ENCODE peak calls at places on chromosomes 4 and X, in seven cellular contexts. K is H9, I is H1, Q is mesenchymal stem cell, T is neuronal stem cell, C is mesendoderm, U is trophoblast cell. S is an unnamed sample. For H3K4me1, the result is how much of the 10 kb centered on the place peaks cover.

GRCh38 chrX:153816821-153817220 is 13.5 kb downstream of the PDZD4 start:
- DNase-seq in U (no peak), I (no peak), K (no peak), T (no peak), C (no peak), Q (no peak), S (no peak)

GRCh38 chr4:28010543-28011235 is 1150.0 kb downstream of the STIM2 start:
- DNase-seq in I (no peak), T (no peak), C (no peak), K (no peak), Q (no peak), U (peak), S (peak)

GRCh38 chr4:31023109-31023508 is 302.9 kb downstream of the PCDH7 start:
- DNase-seq in K (no peak), C (no peak), T (no peak), I (no peak), Q (no peak), U (no peak), S (no peak)

GRCh38 chrX:105564536-105564935 is 257.8 kb upstream of the NRK start:
- DNase-seq in I (no peak), U (no peak), Q (peak), C (no peak), T (no peak), K (no peak), S (peak)

GRCh38 chrX:149522914-149523313 is 17.8 kb upstream of the IDS start:
- DNase-seq in K (no peak), I (no peak), C (no peak), Q (no peak), U (no peak), T (no peak), S (no peak)

GRCh38 chr4:123017636-123018390 is 95.4 kb upstream of the NUDT6 start:
- DNase-seq in K (no peak), I (no peak), Q (no peak), T (no peak), C (no peak), U (no peak), S (peak)

GRCh38 chrX:131816551-131817136 is 206.5 kb upstream of the STK26 start:
- DNase-seq in C (no peak), T (no peak), U (peak), Q (no peak), K (no peak), I (no peak), S (peak)

GRCh38 chr4:121998024-121998423 is 46.2 kb upstream of the TRPC3 start:
- DNase-seq in U (no peak), I (no peak), K (peak), Q (no peak), C (peak), T (no peak), S (no peak)

GRCh38 chrX:46310815-46311497 is 234.3 kb downstream of the ZNF674 start:
- DNase-seq in C (no peak), T (no peak), K (no peak), Q (no peak), U (no peak), I (no peak), S (no peak)

GRCh38 chr4:99405433-99406115 is 29.6 kb downstream of the ADH7 start:
- DNase-seq in K (peak), Q (peak), I (peak), T (peak), U (peak), C (peak), S (peak)

DNA sequence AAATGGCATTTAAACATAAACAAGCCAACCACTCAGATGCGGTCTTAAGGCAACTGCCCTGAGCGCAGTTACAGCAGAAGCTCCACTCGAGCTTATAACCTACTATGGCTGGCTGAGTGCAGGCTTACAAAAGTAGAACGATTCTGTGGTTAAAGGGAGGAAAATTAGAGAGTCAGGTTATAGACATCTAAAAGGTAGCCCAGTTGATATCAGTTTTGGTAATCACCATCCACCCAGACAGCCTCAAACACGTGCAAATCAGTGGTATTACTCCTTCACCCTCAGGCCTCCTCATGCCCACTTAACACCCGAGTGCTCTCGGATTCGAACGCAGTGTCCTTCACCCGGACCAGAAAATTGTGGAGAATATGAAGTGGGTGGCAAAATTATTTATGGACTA is 3.1 kb downstream of the LEF1 start:
- DNase-seq in K (no peak), I (no peak), U (no peak), C (no peak), T (no peak), Q (no peak), S (no peak)
- H3K4me1 ChIP-seq in K (under half), I (under half), U (under half), C (under half), T (under half), Q (under half), S (under half)

GRCh38 chrX:1159515-1159914 is 52.9 kb downstream of the CRLF2 start:
- DNase-seq in K (no peak), T (no peak), U (no peak), C (no peak), I (no peak), Q (no peak), S (no peak)

GRCh38 chrX:1165535-1166196 is 46.8 kb downstream of the CRLF2 start:
- DNase-seq in I (no peak), T (no peak), U (peak), Q (peak), C (peak), K (no peak), S (no peak)

GRCh38 chrX:1164322-1165288 is 47.8 kb downstream of the CRLF2 start:
- DNase-seq in K (peak), I (no peak), Q (peak), T (no peak), C (no peak), U (peak), S (no peak)

GRCh38 chrX:1163231-1163630 is 49.2 kb downstream of the CRLF2 start:
- DNase-seq in K (no peak), U (no peak), Q (no peak), C (no peak), T (no peak), I (no peak), S (no peak)

DNA sequence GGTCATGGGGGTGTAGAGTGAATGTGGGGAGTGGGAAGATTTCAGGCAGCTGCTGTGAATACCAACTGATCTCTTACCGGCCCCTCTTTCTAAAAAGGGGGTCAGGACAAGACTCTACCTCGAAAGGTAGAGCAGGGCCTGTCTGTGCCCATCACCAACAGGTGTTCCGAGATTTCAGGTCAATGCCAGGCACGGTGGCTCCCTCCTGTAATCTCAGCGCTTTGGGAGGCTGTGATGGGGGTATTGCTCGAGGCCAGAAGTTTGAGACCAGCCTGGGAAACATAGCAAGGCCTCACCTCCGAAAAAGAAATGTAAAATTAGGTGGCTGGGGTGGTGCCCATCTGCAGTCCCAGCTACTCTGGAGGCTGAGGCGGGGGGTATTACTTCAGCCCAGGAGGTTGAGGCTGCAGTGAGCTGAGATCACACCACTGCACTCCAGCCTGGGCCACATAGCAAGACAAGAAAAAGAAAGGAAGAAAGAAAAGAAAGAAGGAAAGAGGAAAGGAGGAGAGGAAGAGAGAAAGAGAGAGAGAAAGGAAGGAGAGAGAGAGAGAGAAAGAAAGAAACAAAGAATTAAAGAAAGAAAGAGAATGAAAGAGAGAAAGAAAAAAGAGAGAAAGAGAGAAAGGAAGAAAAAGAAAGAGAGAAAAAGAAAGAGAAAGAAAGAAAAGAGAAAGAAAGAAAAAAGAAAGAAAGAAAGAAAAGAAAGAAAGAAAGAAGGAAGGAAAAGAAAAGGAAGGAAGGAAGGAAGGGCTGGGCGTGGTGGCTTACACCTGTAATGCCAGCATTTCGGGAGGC is 50.1 kb downstream of the CRLF2 start:
- DNase-seq in C (no peak), I (no peak), K (no peak), Q (no peak), T (no peak), U (no peak), S (no peak)
- H4K8ac ChIP-seq in C (no peak), I (no peak), K (no peak), Q (no peak), T (no peak), U (no peak), S (no peak)

GRCh38 chr4:126230244-126230643 is 915.5 kb downstream of the FAT4 start:
- DNase-seq in C (no peak), I (no peak), Q (no peak), K (no peak), T (no peak), U (no peak), S (no peak)
- H2BK120ac ChIP-seq in C (no peak), I (no peak), Q (no peak), K (no peak), T (no peak), U (no peak), S (no peak)

GRCh38 chrX:38880460-38880859 is 79.2 kb downstream of the MID1IP1 start:
- DNase-seq in T (no peak), K (no peak), Q (no peak), C (no peak), U (no peak), I (no peak), S (peak)

GRCh38 chrX:38879631-38880220 is 78.5 kb downstream of the MID1IP1 start:
- DNase-seq in C (no peak), Q (no peak), K (no peak), I (no peak), T (no peak), U (no peak), S (no peak)

GRCh38 chrX:38882894-38883620 is 81.8 kb downstream of the MID1IP1 start:
- DNase-seq in K (no peak), Q (peak), U (no peak), C (no peak), I (no peak), T (no peak), S (peak)

GRCh38 chrX:38881727-38882126 is 80.5 kb downstream of the MID1IP1 start:
- DNase-seq in C (no peak), K (no peak), U (no peak), T (no peak), Q (no peak), I (no peak), S (no peak)

GRCh38 chrX:38881066-38881465 is 79.8 kb downstream of the MID1IP1 start:
- DNase-seq in C (no peak), U (no peak), Q (no peak), T (no peak), I (no peak), K (no peak), S (no peak)
- H3K4me1 ChIP-seq in C (under half), U (under half), Q (under half), T (under half), I (under half), K (under half), S (under half)

GRCh38 chrX:40090961-40091360 is 6.8 kb downstream of the BCOR start:
- DNase-seq in Q (no peak), T (no peak), U (no peak), K (peak), I (no peak), C (no peak), S (no peak)

GRCh38 chrX:40092808-40093435 is 4.8 kb downstream of the BCOR start:
- DNase-seq in I (no peak), C (peak), Q (peak), K (peak), U (no peak), T (no peak), S (no peak)

GRCh38 chrX:40093586-40093985 is 4.2 kb downstream of the BCOR start:
- DNase-seq in U (peak), C (no peak), Q (no peak), I (no peak), K (no peak), T (no peak), S (no peak)

GRCh38 chrX:40090050-40090804 is 7.5 kb downstream of the BCOR start:
- DNase-seq in Q (peak), I (no peak), K (peak), U (no peak), T (no peak), C (peak), S (no peak)

GRCh38 chrX:40091691-40092421 is 5.9 kb downstream of the BCOR start:
- DNase-seq in K (peak), T (no peak), I (no peak), U (peak), Q (no peak), C (peak), S (no peak)
- H4K8ac ChIP-seq in K (peak), T (no peak), I (peak), U (peak), Q (peak), C (peak), S (no peak)

GRCh38 chr4:7708981-7709380 is 230.7 kb downstream of the AFAP1 start:
- DNase-seq in C (no peak), U (no peak), K (no peak), Q (no peak), I (no peak), T (no peak), S (no peak)
- H2BK120ac ChIP-seq in C (no peak), U (no peak), K (no peak), Q (no peak), I (no peak), T (no peak), S (no peak)

GRCh38 chr4:24164797-24165196 is 274.9 kb upstream of the PPARGC1A start:
- DNase-seq in I (no peak), C (no peak), T (no peak), Q (no peak), K (no peak), U (no peak), S (no peak)
- H3K4me1 ChIP-seq in I (under half), C (under half), T (under half), Q (under half), K (under half), U (under half), S (under half)

DNA sequence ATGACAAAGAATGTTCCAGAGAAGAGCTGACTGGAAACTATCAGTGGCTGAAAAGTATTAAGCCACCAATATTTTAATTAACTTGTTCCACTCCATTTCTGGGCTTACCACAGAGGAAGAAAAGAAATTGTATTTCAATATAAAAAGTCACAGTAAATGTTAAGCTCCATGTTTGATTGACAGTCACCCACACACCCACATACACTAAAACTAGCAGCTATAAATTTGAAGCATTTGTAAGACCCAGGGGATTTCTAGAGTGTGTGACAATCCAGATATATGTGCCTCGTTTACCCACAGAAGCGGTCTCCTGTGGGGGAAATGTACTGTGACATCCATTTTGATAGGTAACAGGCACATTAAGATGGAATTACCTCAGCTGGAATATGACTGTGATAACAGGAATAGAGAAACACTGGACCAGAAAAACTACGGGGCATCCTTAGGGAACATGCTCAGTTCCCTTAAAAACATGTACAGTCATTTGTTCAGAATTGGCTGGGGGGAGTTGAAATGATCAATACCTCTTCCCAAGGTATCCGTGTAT is 39.0 kb upstream of the RASGEF1B start:
- DNase-seq in Q (no peak), C (no peak), I (no peak), K (no peak), T (no peak), U (no peak), S (no peak)
- H4K8ac ChIP-seq in Q (no peak), C (no peak), I (no peak), K (no peak), T (no peak), U (no peak), S (no peak)

DNA sequence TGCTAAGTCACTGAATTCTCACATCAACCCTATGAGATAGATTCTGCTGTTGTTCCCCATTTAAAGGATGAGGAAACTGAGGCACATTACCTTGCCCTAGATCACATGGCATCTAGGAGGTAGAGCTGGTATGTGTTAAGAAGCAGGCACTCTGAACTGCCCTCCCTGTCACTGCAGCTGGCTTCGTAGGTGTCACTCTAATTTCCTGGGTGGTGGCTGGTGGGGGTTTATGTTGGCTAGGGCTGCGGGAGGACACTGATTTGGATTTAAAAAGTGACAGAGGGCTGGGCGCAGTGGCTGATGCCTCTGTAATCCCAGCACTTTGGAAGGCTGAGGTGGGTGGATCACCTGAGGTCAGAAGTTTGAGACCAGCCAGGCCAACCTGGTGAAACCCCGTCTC is 93.0 kb downstream of the ARHGAP10 start:
- DNase-seq in U (no peak), I (no peak), C (no peak), T (no peak), K (no peak), Q (no peak), S (no peak)
- H2BK120ac ChIP-seq in U (no peak), I (no peak), C (no peak), T (no peak), K (no peak), Q (no peak), S (no peak)

GRCh38 chrX:107741318-107741813 is 34.2 kb downstream of the TSC22D3 start:
- DNase-seq in Q (no peak), T (no peak), U (no peak), C (no peak), K (no peak), I (no peak), S (no peak)

GRCh38 chrX:107736781-107737531 is 38.6 kb downstream of the TSC22D3 start:
- DNase-seq in T (no peak), I (no peak), U (no peak), K (peak), Q (peak), C (peak), S (no peak)

GRCh38 chrX:107739541-107739940 is 36.0 kb downstream of the TSC22D3 start:
- DNase-seq in I (no peak), K (no peak), T (no peak), C (no peak), U (peak), Q (no peak), S (no peak)

GRCh38 chrX:107738768-107739167 is 36.8 kb downstream of the TSC22D3 start:
- DNase-seq in I (no peak), K (no peak), U (no peak), T (no peak), C (no peak), Q (no peak), S (no peak)

GRCh38 chrX:107738272-107738671 is 37.3 kb downstream of the TSC22D3 start:
- DNase-seq in U (no peak), I (no peak), C (no peak), T (no peak), Q (no peak), K (no peak), S (no peak)
- H3K4me1 ChIP-seq in U (under half), I (under half), C (under half), T (under half), Q (under half), K (under half), S (under half)